ENCODE peak calls at places on chromosome 3, in eight cellular contexts. H is kidney epithelial cell, Q is body of pancreas, S is upper lobe of right lung, U is A549, Y is brain microvascular endothelial cell, E is OCI-LY7, X is left ventricle myocardium inferior. M is an unnamed sample.

GRCh38 chr3:23113455-23114171 is 89.5 kb upstream of the UBE2E2 start:
- DNase-seq in Y (peak; percentile 24), E (no peak), X (no peak), S (no peak), U (no peak), H (no peak), Q (no peak), M (no peak)

GRCh38 chr3:184133840-184134745 is 1.1 kb upstream of the EIF2B5 start:
- DNase-seq in Y (peak; percentile 73), S (peak; percentile 94), X (peak; percentile 87), U (peak; percentile 54), E (peak; percentile 72), Q (peak; percentile 87), H (no peak), M (no peak)

GRCh38 chr3:69368129-69368741 is 17.7 kb downstream of the FRMD4B start:
- DNase-seq in S (no peak), Q (no peak), Y (no peak), H (peak; percentile 19), U (no peak), X (no peak), E (peak; percentile 5), M (no peak)

GRCh38 chr3:248841-249520 is 52.4 kb downstream of the CHL1 start:
- DNase-seq in U (no peak), S (no peak), X (no peak), Q (no peak), Y (no peak), H (no peak), E (no peak), M (no peak)

GRCh38 chr3:153145454-153145853 is 16.6 kb upstream of the RAP2B start:
- DNase-seq in H (no peak), S (no peak), X (no peak), U (no peak), E (no peak), Y (no peak), Q (no peak), M (no peak)

GRCh38 chr3:47000922-47001730 is 21.7 kb downstream of the NBEAL2 start:
- DNase-seq in X (no peak), U (no peak), S (peak; percentile 60), Y (no peak), H (no peak), E (no peak), Q (no peak), M (no peak)

GRCh38 chr3:159775372-159775961 is 213.2 kb upstream of the IL12A start:
- DNase-seq in H (no peak), X (peak; percentile 29), Q (no peak), E (no peak), U (no peak), Y (peak; percentile 63), S (no peak), M (no peak)

GRCh38 chr3:159340877-159341500 is 539.1 kb downstream of the MFSD1 start:
- DNase-seq in H (no peak), E (no peak), Q (no peak), X (no peak), Y (no peak), U (no peak), S (no peak), M (no peak)

GRCh38 chr3:78818161-78818985 is 949.4 kb downstream of the ROBO1 start:
- DNase-seq in U (no peak), X (no peak), E (no peak), Q (no peak), S (no peak), Y (no peak), H (no peak), M (no peak)

GRCh38 chr3:173584834-173585831 is 187.6 kb downstream of the NLGN1 start:
- DNase-seq in Y (peak; percentile 24), H (no peak), E (no peak), X (peak; percentile 25), U (no peak), S (peak; percentile 64), Q (peak; percentile 24), M (no peak)

GRCh38 chr3:50572801-50573371 is 3.6 kb downstream of the HEMK1 start:
- DNase-seq in Y (no peak), X (no peak), E (no peak), H (no peak), S (no peak), U (no peak), Q (no peak), M (no peak)

GRCh38 chr3:73786346-73786807 is 161.6 kb upstream of the PDZRN3 start:
- DNase-seq in S (no peak), Y (peak; percentile 97), E (no peak), H (peak; percentile 88), Q (no peak), U (no peak), X (no peak), M (peak; percentile 79)

GRCh38 chr3:175433026-175433668 is 574.0 kb downstream of the NAALADL2 start:
- DNase-seq in Q (no peak), U (no peak), X (no peak), H (no peak), E (no peak), Y (peak; percentile 11), S (no peak), M (peak; percentile 59)

GRCh38 chr3:24525022-24525421 is 30.4 kb upstream of the THRB start:
- DNase-seq in U (no peak), H (no peak), Q (no peak), X (no peak), E (no peak), S (no peak), Y (no peak), M (no peak)

GRCh38 chr3:30855390-30855789 is 39.1 kb downstream of the GADL1 start:
- DNase-seq in Q (no peak), X (no peak), U (no peak), H (no peak), E (no peak), Y (no peak), S (no peak), M (no peak)

GRCh38 chr3:40782086-40782721 is 257.4 kb downstream of the ZNF621 start:
- DNase-seq in E (peak; percentile 11), H (no peak), X (no peak), S (no peak), Y (no peak), U (no peak), Q (no peak), M (no peak)

GRCh38 chr3:27993061-27993460 is 248.4 kb upstream of the CMC1 start:
- DNase-seq in S (no peak), X (no peak), E (no peak), H (no peak), Q (no peak), Y (no peak), U (no peak), M (no peak)

GRCh38 chr3:139561428-139561827 is 21.9 kb upstream of the RBP1 start:
- DNase-seq in U (no peak), H (no peak), E (no peak), S (no peak), Y (no peak), X (no peak), Q (no peak), M (no peak)

GRCh38 chr3:141950572-141951493 is 74.4 kb downstream of the ATP1B3 start:
- DNase-seq in H (no peak), X (no peak), U (no peak), S (no peak), Y (no peak), E (no peak), Q (no peak), M (no peak)

GRCh38 chr3:104510091-104510860 is 856.4 kb upstream of the ALCAM start:
- DNase-seq in Q (no peak), E (no peak), Y (no peak), H (no peak), U (no peak), X (no peak), S (no peak), M (no peak)

GRCh38 chr3:140834266-140835037 is 107.2 kb upstream of the SLC25A36 start:
- DNase-seq in E (no peak), S (no peak), X (no peak), Y (peak; percentile 7), Q (no peak), U (no peak), H (no peak), M (no peak)

GRCh38 chr3:8324727-8325126 is 176.9 kb upstream of the LMCD1 start:
- DNase-seq in Q (no peak), X (peak; percentile 23), U (peak; percentile 25), E (peak; percentile 47), H (no peak), Y (peak; percentile 65), S (no peak), M (no peak)
- TF ChIP-seq CTCF in Q (no peak), X (peak; percentile 61), U (peak; percentile 52), E (peak; percentile 74), H (peak; percentile 45), Y (peak; percentile 87), S (peak; percentile 47), M (peak; percentile 78)

GRCh38 chr3:186413615-186414415 is 51.8 kb upstream of the DGKG start:
- DNase-seq in U (no peak), H (no peak), E (no peak), X (peak; percentile 61), S (peak; percentile 66), Y (no peak), Q (peak; percentile 74), M (no peak)
- H3K4me3 ChIP-seq in U (peak overlapping the region; percentile 23), H (peak overlapping the region; percentile 14), E (peak overlapping the region; percentile 15), X (peak overlapping the region; percentile 57), S (peak overlapping the region; percentile 41), Y (peak overlapping the region; percentile 29), Q (peak overlapping the region; percentile 0), M (peak overlapping the region; percentile 48)

GRCh38 chr3:57910988-57911387 is 97.2 kb upstream of the FLNB start:
- DNase-seq in S (no peak), H (no peak), Q (no peak), Y (peak; percentile 24), X (no peak), U (peak; percentile 5), E (peak; percentile 42), M (no peak)
- TF ChIP-seq CTCF in S (peak; percentile 32), H (peak; percentile 59), Q (peak; percentile 21), Y (peak; percentile 68), X (peak; percentile 29), U (peak; percentile 45), E (peak; percentile 81), M (peak; percentile 61)

DNA sequence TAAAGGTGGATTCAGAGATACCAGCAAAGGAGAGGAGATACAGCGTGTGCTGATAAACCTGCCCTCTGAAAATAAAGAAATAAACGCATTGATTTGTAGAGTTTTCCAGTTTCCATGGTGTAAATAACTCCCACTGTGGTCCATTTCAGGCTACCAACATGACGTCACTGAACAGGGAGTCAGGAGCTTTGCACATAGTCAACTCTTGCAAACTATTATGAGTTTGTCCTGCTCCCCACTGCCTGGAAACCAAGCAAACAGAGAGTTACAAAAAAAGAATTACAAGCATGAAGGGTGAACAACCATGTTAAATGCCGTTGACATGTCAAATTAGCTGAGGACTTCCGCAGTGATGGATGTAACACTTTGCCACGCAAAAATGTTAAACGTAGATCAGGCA is 70.4 kb upstream of the GATA2 start:
- DNase-seq in S (no peak), Y (no peak), Q (no peak), U (no peak), H (no peak), X (no peak), E (no peak), M (no peak)
- H3K4me3 ChIP-seq in S (no peak overlapping the region), Y (no peak overlapping the region), Q (no peak overlapping the region), U (no peak overlapping the region), H (no peak overlapping the region), X (no peak overlapping the region), E (no peak overlapping the region), M (no peak overlapping the region)